ENCODE peak calls at places on chromosomes 6 and 20, in ten cellular contexts. S is stomach, O is A549, U is ovary, C is upper lobe of left lung, D is HepG2, F is sigmoid colon, L is K562, I is transverse colon, A is esophagus muscularis mucosa. Q is an unnamed sample.

GRCh38 chr6:41723178-41723935 is 12.1 kb downstream of the TFEB start:
- DNase-seq in S (peak; percentile 59), O (peak; percentile 83), U (no peak), C (peak; percentile 89), D (peak; percentile 77), F (peak; percentile 91), L (peak; percentile 49), I (peak; percentile 70), A (no peak), Q (peak; percentile 53)

GRCh38 chr6:152723398-152723797 is 25.7 kb downstream of the MYCT1 start:
- DNase-seq in S (no peak), O (no peak), U (no peak), C (no peak), D (no peak), F (no peak), L (no peak), I (no peak), A (no peak), Q (no peak)

GRCh38 chr6:126145386-126145785 is 159.0 kb downstream of the TRMT11 start:
- DNase-seq in S (no peak), O (no peak), U (no peak), C (no peak), D (no peak), F (no peak), L (no peak), I (no peak), A (no peak), Q (no peak)

GRCh38 chr6:54778731-54779130 is 67.8 kb upstream of the FAM83B start:
- DNase-seq in S (no peak), O (no peak), U (no peak), C (no peak), D (no peak), F (no peak), L (no peak), I (no peak), A (no peak), Q (no peak)

GRCh38 chr6:43773050-43773956 is 3.3 kb downstream of the VEGFA start:
- DNase-seq in S (peak; percentile 76), O (peak; percentile 90), U (peak; percentile 15), C (no peak), D (peak; percentile 64), F (peak; percentile 75), L (peak; percentile 83), I (peak; percentile 82), A (no peak), Q (no peak)

GRCh38 chr20:38162878-38163875 is 1.9 kb downstream of the TGM2 start:
- DNase-seq in S (no peak), O (no peak), U (no peak), C (no peak), D (no peak), F (peak; percentile 54), L (no peak), I (no peak), A (no peak), Q (no peak)

GRCh38 chr20:1002682-1003561 is 811 bp upstream of the RSPO4 start:
- DNase-seq in S (no peak), O (no peak), U (no peak), C (no peak), D (no peak), F (peak; percentile 13), L (no peak), I (no peak), A (no peak), Q (no peak)

GRCh38 chr6:39746795-39747194 is 21.6 kb upstream of the KIF6 start:
- DNase-seq in S (no peak), O (no peak), U (no peak), C (no peak), D (no peak), F (no peak), L (no peak), I (no peak), A (no peak), Q (no peak)

GRCh38 chr6:51398064-51398740 is 579.5 kb downstream of the TFAP2B start:
- DNase-seq in S (no peak), O (no peak), U (no peak), C (no peak), D (no peak), F (no peak), L (no peak), I (no peak), A (no peak), Q (no peak)

GRCh38 chr6:129593233-129593564 is 116.8 kb downstream of the ARHGAP18 start:
- DNase-seq in S (no peak), O (no peak), U (no peak), C (no peak), D (peak; percentile 72), F (no peak), L (no peak), I (no peak), A (no peak), Q (no peak)

GRCh38 chr6:37536462-37537225 is 37.0 kb upstream of the CCDC167 start:
- DNase-seq in S (no peak), O (no peak), U (no peak), C (peak; percentile 66), D (no peak), F (no peak), L (no peak), I (no peak), A (no peak), Q (no peak)

GRCh38 chr20:62133864-62134263 is 9.3 kb downstream of the PSMA7 start:
- DNase-seq in S (no peak), O (no peak), U (no peak), C (no peak), D (no peak), F (no peak), L (no peak), I (no peak), A (no peak), Q (no peak)
- TF ChIP-seq POLR2A in S (no peak), O (no peak), U (no peak), C (no peak), D (no peak), F (no peak), L (no peak), I (no peak), A (no peak), Q (no peak)

GRCh38 chr6:30231067-30231466 is 17.9 kb upstream of the TRIM26 start:
- DNase-seq in S (no peak), O (no peak), U (no peak), C (no peak), D (no peak), F (no peak), L (no peak), I (no peak), A (no peak), Q (no peak)
- TF ChIP-seq EP300 in S (no peak), O (no peak), U (no peak), C (no peak), D (no peak), F (no peak), L (no peak), I (no peak), A (no peak), Q (no peak)

GRCh38 chr20:23131766-23132165 is 45.6 kb upstream of the CD93 start:
- DNase-seq in S (no peak), O (no peak), U (no peak), C (no peak), D (no peak), F (peak; percentile 28), L (no peak), I (no peak), A (no peak), Q (no peak)

GRCh38 chr20:23133560-23133998 is 47.5 kb upstream of the CD93 start:
- DNase-seq in S (no peak), O (no peak), U (no peak), C (no peak), D (no peak), F (peak; percentile 22), L (peak; percentile 71), I (no peak), A (no peak), Q (no peak)

GRCh38 chr20:23130622-23130916 is 44.4 kb upstream of the CD93 start:
- DNase-seq in S (no peak), O (no peak), U (no peak), C (no peak), D (no peak), F (peak; percentile 71), L (no peak), I (no peak), A (no peak), Q (no peak)

GRCh38 chr20:23132293-23132929 is 46.3 kb upstream of the CD93 start:
- DNase-seq in S (no peak), O (no peak), U (no peak), C (no peak), D (no peak), F (peak; percentile 44), L (peak; percentile 37), I (no peak), A (no peak), Q (no peak)

DNA sequence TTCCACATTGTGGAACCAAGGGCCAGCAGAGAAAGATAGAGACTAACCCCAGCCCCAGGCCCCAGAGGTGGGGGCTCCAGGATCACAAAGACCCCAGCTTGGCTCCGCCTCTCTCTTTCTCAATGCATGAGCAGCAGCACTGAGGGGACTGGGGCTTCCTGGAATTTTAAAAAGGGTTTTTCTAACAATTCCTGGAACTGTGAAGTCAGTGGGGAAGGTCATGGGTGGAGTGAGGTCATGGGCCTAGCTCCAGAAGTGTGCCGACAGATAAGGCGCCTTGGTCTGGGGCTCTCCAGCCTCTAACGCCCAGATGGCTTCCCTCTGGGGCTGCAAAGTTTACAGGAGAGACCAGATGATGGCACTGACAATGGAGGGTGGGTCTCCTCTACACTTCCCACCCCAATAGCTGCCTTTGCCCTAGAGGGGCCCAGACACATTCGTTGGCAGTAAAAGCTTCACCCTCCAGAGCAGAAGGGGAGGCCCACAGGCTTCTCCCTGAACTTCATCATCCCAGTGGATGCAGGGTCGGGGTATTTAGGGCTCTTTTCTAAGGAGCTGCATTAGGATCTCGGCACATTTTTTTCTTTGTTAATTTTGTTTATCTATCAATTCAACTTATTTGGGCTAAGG is 46.9 kb upstream of the CD93 start:
- DNase-seq in S (no peak), O (no peak), U (no peak), C (no peak), D (no peak), F (peak; percentile 61), L (peak; percentile 82), I (no peak), A (no peak), Q (no peak)
- TF ChIP-seq POLR2A in S (no peak), O (no peak), U (no peak), C (no peak), D (no peak), F (no peak), L (peak; percentile 3), I (no peak), A (no peak), Q (no peak)

DNA sequence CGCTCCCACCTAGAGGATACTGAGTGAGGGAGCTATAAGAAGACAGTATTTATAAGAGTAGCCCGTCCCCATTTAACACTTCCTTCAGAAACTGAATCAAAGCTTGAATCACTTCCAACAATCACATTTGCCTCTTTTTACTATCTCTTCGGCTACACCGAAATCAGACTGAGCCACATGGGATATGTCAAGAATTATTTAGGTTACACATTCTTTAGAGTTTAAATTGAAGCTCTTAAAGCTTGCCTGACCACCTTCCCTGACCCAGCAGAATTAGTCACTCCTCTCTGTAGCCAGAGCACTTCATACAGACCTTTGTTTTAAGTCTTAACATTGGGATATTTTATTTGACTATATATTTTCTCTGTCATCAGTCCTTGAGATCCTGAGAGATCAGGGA is 163.7 kb downstream of the MAFB start:
- DNase-seq in S (no peak), O (no peak), U (no peak), C (no peak), D (no peak), F (no peak), L (no peak), I (no peak), A (no peak), Q (no peak)
- TF ChIP-seq EP300 in S (no peak), O (no peak), U (no peak), C (no peak), D (no peak), F (no peak), L (no peak), I (no peak), A (no peak), Q (no peak)

GRCh38 chr6:34392497-34393190 is at the start of gene NUDT3:
- DNase-seq in S (peak; percentile 95), O (peak; percentile 70), U (peak; percentile 97), C (peak; percentile 98), D (peak; percentile 92), F (peak; percentile 97), L (peak; percentile 96), I (peak; percentile 95), A (peak; percentile 96), Q (peak; percentile 87)
- TF ChIP-seq POLR2A in S (no peak), O (peak; percentile 74), U (peak; percentile 87), C (peak; percentile 88), D (peak; percentile 30), F (no peak), L (no peak), I (no peak), A (peak; percentile 15), Q (peak; percentile 63)

Q was measured in tibial nerve.